ENCODE peak calls at places on chromosomes 12 and 14, in seven cellular contexts. One of them, this sample, is unnamed.

GRCh38 chr14:25537846-25538455 is 488.0 kb upstream of the STXBP6 start:
- DNase-seq in activated naive CD4-positive, alpha-beta T cell treated with Interleukin-2 at 50 U/mL for 16 hours: no peak
- DNase-seq in sigmoid colon: no peak
- DNase-seq in GDM1: peak
- DNase-seq in substantia nigra: peak
- DNase-seq in glutamatergic neuron: peak
- DNase-seq in T-helper 2 cell treated with Interferon-gamma antibody and Interleukin-4, amounts not matched to agents 5 μg/mL and 100 μg/mL, for 36 hours: no peak
- DNase-seq in this sample: no peak

GRCh38 chr14:44316647-44317432 is 190.2 kb downstream of the FSCB start:
- DNase-seq in GDM1: no peak
- DNase-seq in substantia nigra: no peak
- DNase-seq in activated naive CD4-positive, alpha-beta T cell treated with Interleukin-2 at 50 U/mL for 16 hours: peak
- DNase-seq in T-helper 2 cell treated with Interferon-gamma antibody and Interleukin-4, amounts not matched to agents 5 μg/mL and 100 μg/mL, for 36 hours: peak
- DNase-seq in glutamatergic neuron: no peak
- DNase-seq in sigmoid colon: no peak
- DNase-seq in this sample: peak

GRCh38 chr12:4154672-4155225 is 118.8 kb upstream of the CCND2 start:
- DNase-seq in activated naive CD4-positive, alpha-beta T cell treated with Interleukin-2 at 50 U/mL for 16 hours: no peak
- DNase-seq in substantia nigra: no peak
- DNase-seq in GDM1: no peak
- DNase-seq in sigmoid colon: no peak
- DNase-seq in T-helper 2 cell treated with Interferon-gamma antibody and Interleukin-4, amounts not matched to agents 5 μg/mL and 100 μg/mL, for 36 hours: no peak
- DNase-seq in glutamatergic neuron: no peak
- DNase-seq in this sample: no peak

GRCh38 chr14:69315302-69315701 is 55.3 kb downstream of the GALNT16 start:
- DNase-seq in activated naive CD4-positive, alpha-beta T cell treated with Interleukin-2 at 50 U/mL for 16 hours: no peak
- DNase-seq in T-helper 2 cell treated with Interferon-gamma antibody and Interleukin-4, amounts not matched to agents 5 μg/mL and 100 μg/mL, for 36 hours: no peak
- DNase-seq in glutamatergic neuron: no peak
- DNase-seq in substantia nigra: no peak
- DNase-seq in GDM1: no peak
- DNase-seq in sigmoid colon: peak
- DNase-seq in this sample: peak

GRCh38 chr14:97697772-97698171 is 900.6 kb downstream of the VRK1 start:
- DNase-seq in substantia nigra: no peak
- DNase-seq in glutamatergic neuron: no peak
- DNase-seq in T-helper 2 cell treated with Interferon-gamma antibody and Interleukin-4, amounts not matched to agents 5 μg/mL and 100 μg/mL, for 36 hours: peak
- DNase-seq in sigmoid colon: no peak
- DNase-seq in activated naive CD4-positive, alpha-beta T cell treated with Interleukin-2 at 50 U/mL for 16 hours: peak
- DNase-seq in GDM1: no peak
- DNase-seq in this sample: no peak

GRCh38 chr14:68976160-68977067 is 2.7 kb downstream of the ACTN1 start:
- DNase-seq in glutamatergic neuron: no peak
- DNase-seq in sigmoid colon: peak
- DNase-seq in activated naive CD4-positive, alpha-beta T cell treated with Interleukin-2 at 50 U/mL for 16 hours: no peak
- DNase-seq in substantia nigra: no peak
- DNase-seq in T-helper 2 cell treated with Interferon-gamma antibody and Interleukin-4, amounts not matched to agents 5 μg/mL and 100 μg/mL, for 36 hours: no peak
- DNase-seq in GDM1: no peak
- DNase-seq in this sample: no peak

GRCh38 chr14:37246427-37246829 is 48.7 kb downstream of the MIPOL1 start:
- DNase-seq in T-helper 2 cell treated with Interferon-gamma antibody and Interleukin-4, amounts not matched to agents 5 μg/mL and 100 μg/mL, for 36 hours: no peak
- DNase-seq in activated naive CD4-positive, alpha-beta T cell treated with Interleukin-2 at 50 U/mL for 16 hours: no peak
- DNase-seq in GDM1: no peak
- DNase-seq in glutamatergic neuron: no peak
- DNase-seq in sigmoid colon: no peak
- DNase-seq in substantia nigra: no peak
- DNase-seq in this sample: peak

GRCh38 chr12:102816816-102817434 is 100.1 kb downstream of the PAH start:
- DNase-seq in substantia nigra: no peak
- DNase-seq in T-helper 2 cell treated with Interferon-gamma antibody and Interleukin-4, amounts not matched to agents 5 μg/mL and 100 μg/mL, for 36 hours: no peak
- DNase-seq in glutamatergic neuron: no peak
- DNase-seq in activated naive CD4-positive, alpha-beta T cell treated with Interleukin-2 at 50 U/mL for 16 hours: no peak
- DNase-seq in sigmoid colon: no peak
- DNase-seq in GDM1: no peak
- DNase-seq in this sample: peak

GRCh38 chr12:120640840-120641833 is 711 bp downstream of the CABP1 start:
- DNase-seq in substantia nigra: no peak
- DNase-seq in T-helper 2 cell treated with Interferon-gamma antibody and Interleukin-4, amounts not matched to agents 5 μg/mL and 100 μg/mL, for 36 hours: peak
- DNase-seq in glutamatergic neuron: peak
- DNase-seq in sigmoid colon: no peak
- DNase-seq in GDM1: no peak
- DNase-seq in activated naive CD4-positive, alpha-beta T cell treated with Interleukin-2 at 50 U/mL for 16 hours: peak
- DNase-seq in this sample: peak

GRCh38 chr14:72643317-72643801 is 250.5 kb downstream of the DPF3 start:
- DNase-seq in activated naive CD4-positive, alpha-beta T cell treated with Interleukin-2 at 50 U/mL for 16 hours: no peak
- DNase-seq in GDM1: no peak
- DNase-seq in sigmoid colon: no peak
- DNase-seq in T-helper 2 cell treated with Interferon-gamma antibody and Interleukin-4, amounts not matched to agents 5 μg/mL and 100 μg/mL, for 36 hours: no peak
- DNase-seq in substantia nigra: no peak
- DNase-seq in glutamatergic neuron: peak
- DNase-seq in this sample: peak

GRCh38 chr14:84273181-84273580 is 1256.8 kb upstream of the FLRT2 start:
- DNase-seq in activated naive CD4-positive, alpha-beta T cell treated with Interleukin-2 at 50 U/mL for 16 hours: no peak
- DNase-seq in substantia nigra: no peak
- DNase-seq in GDM1: no peak
- DNase-seq in T-helper 2 cell treated with Interferon-gamma antibody and Interleukin-4, amounts not matched to agents 5 μg/mL and 100 μg/mL, for 36 hours: no peak
- DNase-seq in sigmoid colon: no peak
- DNase-seq in glutamatergic neuron: no peak
- DNase-seq in this sample: peak

GRCh38 chr12:67721216-67721615 is 72.7 kb downstream of the DYRK2 start:
- DNase-seq in activated naive CD4-positive, alpha-beta T cell treated with Interleukin-2 at 50 U/mL for 16 hours: no peak
- DNase-seq in glutamatergic neuron: no peak
- DNase-seq in sigmoid colon: no peak
- DNase-seq in T-helper 2 cell treated with Interferon-gamma antibody and Interleukin-4, amounts not matched to agents 5 μg/mL and 100 μg/mL, for 36 hours: no peak
- DNase-seq in substantia nigra: no peak
- DNase-seq in GDM1: no peak
- DNase-seq in this sample: no peak